ENCODE peak calls at places on chromosomes 5 and 9, in seven cellular contexts. Y is T-helper 17 cell; U is nephron progenitor cell; D is GM20000; R is activated CD8-positive, alpha-beta memory T cell treated with anti-CD3 and anti-CD28 coated beads, Interleukin-2, amount 50 U/mL, for 4 hours; J is AG09309; W is heart left ventricle. O is an unnamed sample.

GRCh38 chr5:179166886-179167841 is 107.0 kb downstream of the ZNF354C start:
- DNase-seq in Y (peak; percentile 58), U (peak; percentile 80), D (peak; percentile 88), R (peak; percentile 74), J (no peak), W (peak; percentile 52), O (peak; percentile 81)

GRCh38 chr5:14750712-14751111 is 86.2 kb downstream of the OTULIN start:
- DNase-seq in Y (no peak), U (no peak), D (no peak), R (no peak), J (no peak), W (no peak), O (no peak)

GRCh38 chr5:139633295-139634027 is 14.7 kb upstream of the CXXC5 start:
- DNase-seq in Y (peak; percentile 35), U (peak; percentile 80), D (peak; percentile 80), R (peak; percentile 67), J (no peak), W (peak; percentile 71), O (peak; percentile 83)

GRCh38 chr5:137282216-137282615 is 216.9 kb downstream of the SPOCK1 start:
- DNase-seq in Y (no peak), U (no peak), D (no peak), R (no peak), J (no peak), W (peak; percentile 50), O (no peak)

GRCh38 chr9:135255843-135256567 is 168.5 kb downstream of the OLFM1 start:
- DNase-seq in Y (no peak), U (no peak), D (no peak), R (no peak), J (no peak), W (peak; percentile 16), O (no peak)

GRCh38 chr9:89425024-89425805 is 72.7 kb downstream of the SEMA4D start:
- DNase-seq in Y (no peak), U (no peak), D (no peak), R (peak; percentile 51), J (no peak), W (no peak), O (no peak)

GRCh38 chr5:141528401-141528984 is 39.6 kb downstream of the PCDHGC5 start:
- DNase-seq in Y (no peak), U (no peak), D (no peak), R (no peak), J (no peak), W (peak; percentile 60), O (no peak)

GRCh38 chr5:42531611-42532010 is 108.4 kb downstream of the GHR start:
- DNase-seq in Y (no peak), U (no peak), D (no peak), R (no peak), J (no peak), W (no peak), O (no peak)

GRCh38 chr5:88660947-88661869 is 221.8 kb downstream of the MEF2C start:
- DNase-seq in Y (no peak), U (peak; percentile 93), D (peak; percentile 86), R (no peak), J (peak; percentile 13), W (peak; percentile 45), O (peak; percentile 95)

GRCh38 chr5:80959768-80960442 is at the start of gene RASGRF2:
- DNase-seq in Y (peak; percentile 32), U (peak; percentile 67), D (peak; percentile 41), R (peak; percentile 62), J (no peak), W (peak; percentile 25), O (peak; percentile 38)

GRCh38 chr5:24816206-24816605 is 171.4 kb upstream of the CDH10 start:
- DNase-seq in Y (no peak), U (no peak), D (no peak), R (no peak), J (no peak), W (no peak), O (no peak)

GRCh38 chr5:169637856-169638190 is 748 bp downstream of the DOCK2 start:
- DNase-seq in Y (peak; percentile 56), U (no peak), D (peak; percentile 78), R (peak; percentile 74), J (no peak), W (peak; percentile 37), O (peak; percentile 92)

GRCh38 chr5:22699319-22699718 is 153.8 kb downstream of the CDH12 start:
- DNase-seq in Y (no peak), U (no peak), D (no peak), R (no peak), J (no peak), W (no peak), O (peak; percentile 66)

GRCh38 chr9:5714501-5715401 is 85.8 kb downstream of the RIC1 start:
- DNase-seq in Y (no peak), U (no peak), D (no peak), R (no peak), J (no peak), W (no peak), O (peak; percentile 62)

GRCh38 chr5:147782053-147783028 is at the start of gene JAKMIP2:
- DNase-seq in Y (peak; percentile 63), U (peak; percentile 95), D (peak; percentile 3), R (peak; percentile 81), J (no peak), W (peak; percentile 84), O (peak; percentile 99)

GRCh38 chr5:154771383-154771901 is 16.3 kb downstream of the LARP1 start:
- DNase-seq in Y (no peak), U (no peak), D (no peak), R (no peak), J (peak; percentile 61), W (peak; percentile 42), O (no peak)

GRCh38 chr9:129275626-129276247 is 97.7 kb upstream of the IER5L start:
- DNase-seq in Y (no peak), U (no peak), D (no peak), R (no peak), J (no peak), W (peak; percentile 3), O (no peak)

GRCh38 chr5:63131618-63132285 is 553.1 kb downstream of the LRRC70 start:
- DNase-seq in Y (no peak), U (no peak), D (no peak), R (no peak), J (no peak), W (no peak), O (no peak)

GRCh38 chr9:97387504-97387886 is 24.4 kb upstream of the TDRD7 start:
- DNase-seq in Y (no peak), U (no peak), D (no peak), R (no peak), J (no peak), W (no peak), O (no peak)

GRCh38 chr9:20269620-20270019 is 352.7 kb downstream of the MLLT3 start:
- DNase-seq in Y (no peak), U (no peak), D (no peak), R (no peak), J (no peak), W (no peak), O (no peak)

GRCh38 chr5:172370237-172370640 is 84.1 kb downstream of the SH3PXD2B start:
- DNase-seq in Y (no peak), U (no peak), D (no peak), R (no peak), J (no peak), W (no peak), O (no peak)

GRCh38 chr5:135979510-135979909 is 24.7 kb upstream of the LECT2 start:
- DNase-seq in Y (no peak), U (no peak), D (no peak), R (no peak), J (peak; percentile 78), W (no peak), O (no peak)

O was measured in Karpas-422.